ENCODE peak calls at places on chromosomes 1 and 21, in four cellular contexts. O is IMR-90, P is prostate gland, W is colonic mucosa. U is an unnamed sample.

GRCh38 chr1:47587891-47588582 is 150.2 kb downstream of the FOXD2 start:
- DNase-seq in O (no peak), P (no peak), W (peak; percentile 1), U (no peak)

GRCh38 chr1:78092686-78093085 is 46.9 kb downstream of the GIPC2 start:
- DNase-seq in O (no peak), P (no peak), W (no peak), U (no peak)

GRCh38 chr1:165222580-165222979 is 133.9 kb downstream of the LMX1A start:
- DNase-seq in O (no peak), P (no peak), W (no peak), U (no peak)

GRCh38 chr1:52632732-52633290 is at the start of gene SHISAL2A:
- DNase-seq in O (no peak), P (no peak), W (peak; percentile 24), U (peak; percentile 65)

GRCh38 chr1:219143735-219144134 is 29.9 kb upstream of the LYPLAL1 start:
- DNase-seq in O (peak; percentile 21), P (no peak), W (no peak), U (no peak)

GRCh38 chr1:211035821-211036380 is 98.0 kb downstream of the KCNH1 start:
- DNase-seq in O (no peak), P (no peak), W (no peak), U (no peak)

GRCh38 chr1:25544819-25545218 is 1.4 kb downstream of the LDLRAP1 start:
- DNase-seq in O (no peak), P (peak; percentile 60), W (peak; percentile 57), U (no peak)

GRCh38 chr1:77316006-77316405 is 34.2 kb downstream of the AK5 start:
- DNase-seq in O (peak; percentile 81), P (no peak), W (no peak), U (no peak)

GRCh38 chr21:26011292-26011940 is 159.2 kb downstream of the APP start:
- DNase-seq in O (no peak), P (no peak), W (no peak), U (no peak)

GRCh38 chr1:207032528-207033017 is at the start of gene C1orf116:
- DNase-seq in O (no peak), P (peak; percentile 93), W (peak; percentile 87), U (no peak)

GRCh38 chr1:209516771-209517471 is 66.6 kb upstream of the CAMK1G start:
- DNase-seq in O (no peak), P (no peak), W (no peak), U (peak; percentile 26)

GRCh38 chr1:30745156-30745833 is 12.3 kb downstream of the LAPTM5 start:
- DNase-seq in O (no peak), P (no peak), W (no peak), U (no peak)

GRCh38 chr21:14923468-14923867 is 141.3 kb downstream of the NRIP1 start:
- DNase-seq in O (peak; percentile 63), P (no peak), W (no peak), U (no peak)

GRCh38 chr1:183812686-183813569 is 8.0 kb downstream of the RGL1 start:
- DNase-seq in O (peak; percentile 83), P (no peak), W (no peak), U (no peak)

GRCh38 chr21:31967334-31967733 is 94.5 kb downstream of the HUNK start:
- DNase-seq in O (no peak), P (no peak), W (no peak), U (no peak)

GRCh38 chr1:231396643-231397042 is 25.4 kb downstream of the EGLN1 start:
- DNase-seq in O (no peak), P (no peak), W (no peak), U (no peak)

GRCh38 chr1:155121249-155121648 is 6.4 kb upstream of the EFNA1 start:
- DNase-seq in O (no peak), P (no peak), W (no peak), U (no peak)

GRCh38 chr1:35555601-35556477 is 1.4 kb downstream of the KIAA0319L start:
- DNase-seq in O (peak; percentile 78), P (no peak), W (no peak), U (no peak)

GRCh38 chr1:227356582-227357228 is 38.4 kb upstream of the CDC42BPA start:
- DNase-seq in O (no peak), P (no peak), W (no peak), U (no peak)

GRCh38 chr1:11929849-11930248 is 3.6 kb upstream of the KIAA2013 start:
- DNase-seq in O (peak; percentile 71), P (peak; percentile 49), W (peak; percentile 85), U (no peak)

GRCh38 chr1:194707074-194707473 is 1520.7 kb upstream of the B3GALT2 start:
- DNase-seq in O (no peak), P (no peak), W (no peak), U (no peak)
- H3K27ac ChIP-seq in O (no peak overlapping the region), P (no peak overlapping the region), W (no peak overlapping the region), U (no peak overlapping the region)

DNA sequence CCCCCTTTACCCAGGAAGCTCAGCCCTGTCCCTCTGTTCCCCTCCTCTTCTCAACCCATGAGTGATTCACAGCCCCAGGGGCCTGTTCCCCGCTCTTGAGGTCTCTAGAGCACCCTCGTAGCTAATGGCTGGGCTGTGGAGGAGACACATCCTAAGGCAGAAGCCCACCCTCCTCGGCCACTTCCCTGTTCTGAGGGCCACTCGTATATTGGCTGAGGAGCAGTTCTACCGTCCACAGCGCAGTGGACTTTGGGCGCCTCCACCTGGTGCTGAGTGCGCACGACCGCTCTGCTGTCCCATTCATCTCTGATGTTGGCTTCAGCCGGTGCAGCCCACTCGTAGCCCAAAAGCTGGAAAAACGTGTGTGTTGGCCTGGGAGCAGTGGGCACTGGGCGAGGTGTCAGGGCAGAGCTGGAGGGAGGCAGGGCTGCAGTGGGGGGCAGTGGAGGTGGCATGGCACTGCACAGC is 24.5 kb upstream of the PKP1 start:
- DNase-seq in O (no peak), P (no peak), W (no peak), U (peak; percentile 27)
- H3K27ac ChIP-seq in O (no peak overlapping the region), P (no peak overlapping the region), W (no peak overlapping the region), U (no peak overlapping the region)

GRCh38 chr1:178938959-178939317 is 68.1 kb upstream of the ANGPTL1 start:
- DNase-seq in O (peak; percentile 27), P (peak; percentile 41), W (no peak), U (no peak)

GRCh38 chr1:178938281-178938958 is 67.5 kb upstream of the ANGPTL1 start:
- DNase-seq in O (no peak), P (no peak), W (no peak), U (no peak)

GRCh38 chr1:178940022-178940765 is 69.3 kb upstream of the ANGPTL1 start:
- DNase-seq in O (peak; percentile 89), P (no peak), W (peak; percentile 14), U (no peak)

GRCh38 chr1:178937770-178938169 is 66.9 kb upstream of the ANGPTL1 start:
- DNase-seq in O (no peak), P (no peak), W (no peak), U (no peak)

DNA sequence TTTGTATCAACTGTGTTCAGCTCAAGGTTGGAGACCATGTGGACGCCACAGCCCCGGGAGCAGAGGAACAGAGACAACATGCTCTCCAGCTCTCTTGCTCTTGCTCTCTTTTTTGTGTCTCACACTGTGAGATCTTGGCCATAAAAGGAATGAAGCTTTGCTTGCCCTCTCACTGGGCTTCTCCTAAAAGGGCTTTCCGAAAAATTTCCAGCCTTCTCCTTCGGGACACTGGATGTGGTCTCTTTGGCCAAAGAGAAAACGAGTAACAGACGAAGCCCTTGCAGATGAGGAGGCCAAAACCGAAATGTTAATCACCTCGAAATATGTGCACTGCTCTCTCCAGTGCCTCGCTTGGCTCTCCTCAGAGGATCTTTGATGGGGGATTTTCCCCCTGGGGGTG is 68.5 kb upstream of the ANGPTL1 start:
- DNase-seq in O (no peak), P (no peak), W (no peak), U (no peak)
- H3K27ac ChIP-seq in O (no peak overlapping the region), P (peak overlapping the region; percentile 39), W (peak overlapping the region; percentile 28), U (no peak overlapping the region)

GRCh38 chr1:63730211-63730610 is 43.6 kb upstream of the ROR1 start:
- DNase-seq in O (no peak), P (no peak), W (no peak), U (no peak)

GRCh38 chr1:63728611-63729226 is 45.1 kb upstream of the ROR1 start:
- DNase-seq in O (no peak), P (no peak), W (no peak), U (no peak)

GRCh38 chr1:63729227-63729620 is 44.6 kb upstream of the ROR1 start:
- DNase-seq in O (no peak), P (no peak), W (no peak), U (no peak)

GRCh38 chr1:63732666-63733065 is 41.2 kb upstream of the ROR1 start:
- DNase-seq in O (peak; percentile 44), P (no peak), W (no peak), U (no peak)

DNA sequence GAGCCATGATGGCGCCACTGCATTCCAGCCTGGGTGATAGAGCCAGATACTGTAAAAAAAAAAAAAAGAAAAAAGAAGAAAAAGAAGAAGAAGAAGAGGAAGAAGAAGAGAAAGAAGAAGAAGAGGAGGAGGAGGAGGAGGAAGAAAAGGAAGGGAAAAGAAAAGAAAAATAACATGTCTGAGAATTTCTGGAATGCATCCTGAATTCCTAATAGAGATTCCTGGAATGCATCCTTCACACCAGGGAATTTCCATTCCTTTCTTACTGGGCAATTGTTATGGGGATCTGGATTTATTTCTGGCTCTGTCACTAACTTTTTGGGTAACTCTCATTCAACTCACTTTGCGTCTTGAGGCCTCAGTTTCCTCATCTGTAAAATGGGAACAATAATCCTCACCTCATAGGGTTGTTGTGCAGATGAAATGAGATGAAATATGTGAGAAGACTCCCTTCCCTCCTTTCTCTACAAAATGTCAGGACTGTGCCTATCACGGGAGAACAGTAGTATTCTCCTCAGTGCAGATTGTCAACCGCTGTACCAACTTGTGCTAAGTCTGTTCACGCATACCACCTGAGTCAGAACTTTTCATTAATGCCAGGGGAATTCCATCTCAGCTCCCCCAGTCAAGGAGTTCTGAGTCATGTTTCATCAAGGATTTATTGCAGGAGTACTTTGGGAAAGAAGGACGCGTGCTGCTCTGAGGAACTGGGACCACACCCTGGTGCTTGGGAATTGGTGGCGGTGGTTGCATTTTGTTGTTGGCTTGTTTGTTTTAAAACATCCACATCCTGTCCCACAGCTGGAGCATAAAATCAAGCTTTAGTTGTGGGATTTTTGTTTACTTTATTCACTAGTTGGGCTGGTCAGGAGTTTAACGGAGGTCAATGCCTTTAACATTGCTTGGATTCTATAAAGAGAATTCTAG is 42.4 kb upstream of the ROR1 start:
- DNase-seq in O (peak; percentile 96), P (no peak), W (peak; percentile 62), U (no peak)
- H3K27ac ChIP-seq in O (no peak overlapping the region), P (no peak overlapping the region), W (no peak overlapping the region), U (no peak overlapping the region)

GRCh38 chr1:158101944-158102343 is 78.8 kb upstream of the CD1D start:
- DNase-seq in O (peak; percentile 71), P (no peak), W (no peak), U (no peak)
- H3K27ac ChIP-seq in O (no peak overlapping the region), P (no peak overlapping the region), W (no peak overlapping the region), U (no peak overlapping the region)

U was measured in WERI-Rb-1.